ENCODE peak calls at places on chromosomes 4 and X, in seven cellular contexts. One of them, this sample, is unnamed.

GRCh38 chrX:114134465-114134864 is 449.4 kb upstream of the HTR2C start:
- DNase-seq in tibial nerve: no peak
- DNase-seq in kidney epithelial cell: no peak
- DNase-seq in stomach: no peak
- DNase-seq in spleen: no peak
- DNase-seq in upper lobe of right lung: no peak
- DNase-seq in iPS DF 6.9: no peak
- DNase-seq in this sample: no peak

GRCh38 chrX:142884853-142885252 is 140.9 kb upstream of the SPANXN4 start:
- DNase-seq in spleen: no peak
- DNase-seq in stomach: no peak
- DNase-seq in tibial nerve: no peak
- DNase-seq in upper lobe of right lung: no peak
- DNase-seq in iPS DF 6.9: no peak
- DNase-seq in kidney epithelial cell: no peak
- DNase-seq in this sample: no peak

GRCh38 chrX:108947205-108947604 is 210.8 kb upstream of the IRS4 start:
- DNase-seq in kidney epithelial cell: no peak
- DNase-seq in stomach: no peak
- DNase-seq in iPS DF 6.9: no peak
- DNase-seq in tibial nerve: no peak
- DNase-seq in upper lobe of right lung: no peak
- DNase-seq in spleen: no peak
- DNase-seq in this sample: no peak

GRCh38 chr4:19532120-19532848 is 719.4 kb upstream of the SLIT2 start:
- DNase-seq in upper lobe of right lung: no peak
- DNase-seq in kidney epithelial cell: no peak
- DNase-seq in tibial nerve: no peak
- DNase-seq in stomach: no peak
- DNase-seq in iPS DF 6.9: no peak
- DNase-seq in spleen: no peak
- DNase-seq in this sample: no peak

GRCh38 chr4:111506706-111507105 is 638.5 kb upstream of the FAM241A start:
- DNase-seq in tibial nerve: no peak
- DNase-seq in upper lobe of right lung: no peak
- DNase-seq in iPS DF 6.9: no peak
- DNase-seq in stomach: no peak
- DNase-seq in kidney epithelial cell: no peak
- DNase-seq in spleen: no peak
- DNase-seq in this sample: peak; percentile 32

GRCh38 chrX:7133036-7133412 is 14.5 kb upstream of the STS start:
- DNase-seq in upper lobe of right lung: no peak
- DNase-seq in tibial nerve: no peak
- DNase-seq in kidney epithelial cell: no peak
- DNase-seq in stomach: no peak
- DNase-seq in spleen: no peak
- DNase-seq in iPS DF 6.9: no peak
- DNase-seq in this sample: no peak

GRCh38 chr4:122285285-122285684 is 93.5 kb upstream of the ADAD1 start:
- DNase-seq in upper lobe of right lung: no peak
- DNase-seq in iPS DF 6.9: no peak
- DNase-seq in tibial nerve: no peak
- DNase-seq in kidney epithelial cell: peak; percentile 5
- DNase-seq in stomach: no peak
- DNase-seq in spleen: no peak
- DNase-seq in this sample: no peak

GRCh38 chrX:10769165-10769564 is 148.8 kb upstream of the MID1 start:
- DNase-seq in tibial nerve: no peak
- DNase-seq in spleen: no peak
- DNase-seq in iPS DF 6.9: no peak
- DNase-seq in kidney epithelial cell: no peak
- DNase-seq in stomach: no peak
- DNase-seq in upper lobe of right lung: no peak
- DNase-seq in this sample: no peak

GRCh38 chrX:146615807-146616206 is 193.8 kb upstream of the CXorf51B start:
- DNase-seq in upper lobe of right lung: no peak
- DNase-seq in kidney epithelial cell: no peak
- DNase-seq in spleen: no peak
- DNase-seq in stomach: no peak
- DNase-seq in tibial nerve: no peak
- DNase-seq in iPS DF 6.9: no peak
- DNase-seq in this sample: no peak

GRCh38 chr4:111400736-111401135 is 744.5 kb upstream of the FAM241A start:
- DNase-seq in upper lobe of right lung: no peak
- DNase-seq in spleen: no peak
- DNase-seq in kidney epithelial cell: peak; percentile 7
- DNase-seq in tibial nerve: no peak
- DNase-seq in iPS DF 6.9: no peak
- DNase-seq in stomach: no peak
- DNase-seq in this sample: no peak

GRCh38 chr4:185803015-185803414 is 9.0 kb downstream of the SORBS2 start:
- DNase-seq in kidney epithelial cell: no peak
- DNase-seq in stomach: no peak
- DNase-seq in spleen: no peak
- DNase-seq in upper lobe of right lung: no peak
- DNase-seq in tibial nerve: no peak
- DNase-seq in iPS DF 6.9: no peak
- DNase-seq in this sample: no peak

GRCh38 chr4:67713531-67714247 is 12.7 kb upstream of the UBA6 start:
- DNase-seq in upper lobe of right lung: no peak
- DNase-seq in kidney epithelial cell: no peak
- DNase-seq in stomach: no peak
- DNase-seq in spleen: no peak
- DNase-seq in iPS DF 6.9: no peak
- DNase-seq in tibial nerve: no peak
- DNase-seq in this sample: no peak

GRCh38 chrX:103918050-103918449 is 44.4 kb upstream of the TMSB15B start:
- DNase-seq in kidney epithelial cell: no peak
- DNase-seq in tibial nerve: peak; percentile 14
- DNase-seq in upper lobe of right lung: no peak
- DNase-seq in spleen: no peak
- DNase-seq in stomach: peak; percentile 45
- DNase-seq in iPS DF 6.9: no peak
- DNase-seq in this sample: no peak

GRCh38 chrX:9788908-9789307 is 2.7 kb downstream of the SHROOM2 start:
- DNase-seq in upper lobe of right lung: no peak
- DNase-seq in iPS DF 6.9: no peak
- DNase-seq in tibial nerve: no peak
- DNase-seq in stomach: peak; percentile 47
- DNase-seq in kidney epithelial cell: peak; percentile 9
- DNase-seq in spleen: peak; percentile 8
- DNase-seq in this sample: no peak

GRCh38 chr4:88090898-88091297 is 67.5 kb downstream of the ABCG2 start:
- DNase-seq in spleen: no peak
- DNase-seq in stomach: no peak
- DNase-seq in kidney epithelial cell: no peak
- DNase-seq in iPS DF 6.9: no peak
- DNase-seq in upper lobe of right lung: no peak
- DNase-seq in tibial nerve: no peak
- DNase-seq in this sample: no peak

GRCh38 chr4:128979934-128980333 is 113.4 kb downstream of the SCLT1 start:
- DNase-seq in upper lobe of right lung: no peak
- DNase-seq in spleen: no peak
- DNase-seq in iPS DF 6.9: no peak
- DNase-seq in stomach: no peak
- DNase-seq in tibial nerve: no peak
- DNase-seq in kidney epithelial cell: peak; percentile 69
- DNase-seq in this sample: peak; percentile 29

GRCh38 chrX:33001107-33001506 is 210.2 kb downstream of the DMD start:
- DNase-seq in stomach: no peak
- DNase-seq in iPS DF 6.9: no peak
- DNase-seq in spleen: no peak
- DNase-seq in upper lobe of right lung: no peak
- DNase-seq in kidney epithelial cell: no peak
- DNase-seq in tibial nerve: no peak
- DNase-seq in this sample: no peak

GRCh38 chr4:189792819-189793618 is 147.7 kb upstream of the FRG1 start:
- DNase-seq in stomach: peak; percentile 72
- DNase-seq in kidney epithelial cell: peak; percentile 32
- DNase-seq in iPS DF 6.9: peak; percentile 60
- DNase-seq in upper lobe of right lung: peak; percentile 79
- DNase-seq in tibial nerve: peak; percentile 35
- DNase-seq in spleen: peak; percentile 83
- DNase-seq in this sample: no peak

GRCh38 chr4:174663254-174663653 is 141.0 kb upstream of the HPGD start:
- DNase-seq in upper lobe of right lung: no peak
- DNase-seq in stomach: no peak
- DNase-seq in iPS DF 6.9: no peak
- DNase-seq in spleen: no peak
- DNase-seq in tibial nerve: no peak
- DNase-seq in kidney epithelial cell: no peak
- DNase-seq in this sample: no peak

GRCh38 chr4:67616478-67616877 is 58.0 kb downstream of the STAP1 start:
- DNase-seq in kidney epithelial cell: no peak
- DNase-seq in spleen: no peak
- DNase-seq in iPS DF 6.9: no peak
- DNase-seq in upper lobe of right lung: no peak
- DNase-seq in tibial nerve: no peak
- DNase-seq in stomach: no peak
- DNase-seq in this sample: no peak

GRCh38 chr4:139416073-139416673 is 37.7 kb upstream of the RAB33B start:
- DNase-seq in iPS DF 6.9: peak; percentile 13
- DNase-seq in kidney epithelial cell: peak; percentile 2
- DNase-seq in upper lobe of right lung: no peak
- DNase-seq in tibial nerve: no peak
- DNase-seq in spleen: no peak
- DNase-seq in stomach: no peak
- DNase-seq in this sample: no peak

GRCh38 chr4:163598489-163598888 is 104.0 kb downstream of the TMA16 start:
- DNase-seq in kidney epithelial cell: no peak
- DNase-seq in upper lobe of right lung: no peak
- DNase-seq in stomach: no peak
- DNase-seq in spleen: no peak
- DNase-seq in iPS DF 6.9: no peak
- DNase-seq in tibial nerve: no peak
- DNase-seq in this sample: no peak

GRCh38 chr4:67288964-67289363 is 256.3 kb downstream of the CENPC start:
- DNase-seq in kidney epithelial cell: no peak
- DNase-seq in upper lobe of right lung: no peak
- DNase-seq in iPS DF 6.9: peak; percentile 33
- DNase-seq in tibial nerve: no peak
- DNase-seq in spleen: no peak
- DNase-seq in stomach: no peak
- DNase-seq in this sample: no peak

GRCh38 chr4:108543359-108543968 is 76.9 kb upstream of the RPL34 start:
- DNase-seq in iPS DF 6.9: no peak
- DNase-seq in kidney epithelial cell: no peak
- DNase-seq in stomach: no peak
- DNase-seq in upper lobe of right lung: no peak
- DNase-seq in spleen: no peak
- DNase-seq in tibial nerve: no peak
- DNase-seq in this sample: no peak
- H3K4me3 ChIP-seq in iPS DF 6.9: no peak overlapping the region
- H3K4me3 ChIP-seq in kidney epithelial cell: no peak overlapping the region
- H3K4me3 ChIP-seq in stomach: no peak overlapping the region
- H3K4me3 ChIP-seq in upper lobe of right lung: no peak overlapping the region
- H3K4me3 ChIP-seq in spleen: no peak overlapping the region
- H3K4me3 ChIP-seq in tibial nerve: no peak overlapping the region
- H3K4me3 ChIP-seq in this sample: no peak overlapping the region

GRCh38 chr4:1554876-1555265 is 129.2 kb downstream of the FAM53A start:
- DNase-seq in spleen: no peak
- DNase-seq in upper lobe of right lung: no peak
- DNase-seq in kidney epithelial cell: no peak
- DNase-seq in iPS DF 6.9: no peak
- DNase-seq in tibial nerve: no peak
- DNase-seq in stomach: peak; percentile 66
- DNase-seq in this sample: no peak
- H3K4me3 ChIP-seq in spleen: no peak overlapping the region
- H3K4me3 ChIP-seq in upper lobe of right lung: no peak overlapping the region
- H3K4me3 ChIP-seq in kidney epithelial cell: no peak overlapping the region
- H3K4me3 ChIP-seq in iPS DF 6.9: no peak overlapping the region
- H3K4me3 ChIP-seq in tibial nerve: no peak overlapping the region
- H3K4me3 ChIP-seq in stomach: no peak overlapping the region
- H3K4me3 ChIP-seq in this sample: no peak overlapping the region

DNA sequence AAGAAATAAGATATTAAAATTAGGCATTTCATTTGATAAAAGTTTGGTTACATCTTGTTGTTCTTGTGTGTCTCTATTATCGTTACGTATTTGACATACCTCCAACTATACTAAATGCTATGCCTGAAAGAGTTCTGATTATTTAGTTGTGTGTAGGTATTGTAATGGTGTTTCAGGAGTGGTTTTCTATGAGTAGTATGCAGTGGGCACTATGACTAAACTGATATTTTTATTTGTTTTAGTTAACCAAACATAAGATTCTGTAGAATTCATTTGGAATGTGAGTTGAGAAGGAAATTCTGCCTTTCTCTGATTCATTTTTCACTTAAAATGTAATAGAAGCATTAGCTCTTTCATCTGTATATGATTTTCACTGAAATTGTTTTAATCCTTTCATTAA is 388.5 kb downstream of the ADGRL3 start:
- DNase-seq in tibial nerve: no peak
- DNase-seq in iPS DF 6.9: no peak
- DNase-seq in stomach: no peak
- DNase-seq in upper lobe of right lung: no peak
- DNase-seq in kidney epithelial cell: no peak
- DNase-seq in spleen: no peak
- DNase-seq in this sample: no peak
- H3K4me3 ChIP-seq in tibial nerve: no peak overlapping the region
- H3K4me3 ChIP-seq in iPS DF 6.9: no peak overlapping the region
- H3K4me3 ChIP-seq in stomach: no peak overlapping the region
- H3K4me3 ChIP-seq in upper lobe of right lung: no peak overlapping the region
- H3K4me3 ChIP-seq in kidney epithelial cell: no peak overlapping the region
- H3K4me3 ChIP-seq in spleen: no peak overlapping the region
- H3K4me3 ChIP-seq in this sample: no peak overlapping the region

GRCh38 chr4:48027653-48028052 is 11.1 kb downstream of the NIPAL1 start:
- DNase-seq in tibial nerve: no peak
- DNase-seq in iPS DF 6.9: no peak
- DNase-seq in spleen: no peak
- DNase-seq in kidney epithelial cell: no peak
- DNase-seq in upper lobe of right lung: no peak
- DNase-seq in stomach: no peak
- DNase-seq in this sample: no peak

GRCh38 chr4:48031802-48032525 is 15.4 kb downstream of the NIPAL1 start:
- DNase-seq in iPS DF 6.9: no peak
- DNase-seq in kidney epithelial cell: no peak
- DNase-seq in stomach: peak; percentile 56
- DNase-seq in upper lobe of right lung: no peak
- DNase-seq in tibial nerve: no peak
- DNase-seq in spleen: no peak
- DNase-seq in this sample: no peak

GRCh38 chr4:48030470-48030869 is 13.9 kb downstream of the NIPAL1 start:
- DNase-seq in upper lobe of right lung: no peak
- DNase-seq in iPS DF 6.9: no peak
- DNase-seq in stomach: no peak
- DNase-seq in spleen: no peak
- DNase-seq in kidney epithelial cell: no peak
- DNase-seq in tibial nerve: no peak
- DNase-seq in this sample: no peak

GRCh38 chr4:48025005-48025404 is 8.4 kb downstream of the NIPAL1 start:
- DNase-seq in iPS DF 6.9: no peak
- DNase-seq in tibial nerve: no peak
- DNase-seq in spleen: no peak
- DNase-seq in upper lobe of right lung: no peak
- DNase-seq in kidney epithelial cell: no peak
- DNase-seq in stomach: no peak
- DNase-seq in this sample: peak; percentile 54

DNA sequence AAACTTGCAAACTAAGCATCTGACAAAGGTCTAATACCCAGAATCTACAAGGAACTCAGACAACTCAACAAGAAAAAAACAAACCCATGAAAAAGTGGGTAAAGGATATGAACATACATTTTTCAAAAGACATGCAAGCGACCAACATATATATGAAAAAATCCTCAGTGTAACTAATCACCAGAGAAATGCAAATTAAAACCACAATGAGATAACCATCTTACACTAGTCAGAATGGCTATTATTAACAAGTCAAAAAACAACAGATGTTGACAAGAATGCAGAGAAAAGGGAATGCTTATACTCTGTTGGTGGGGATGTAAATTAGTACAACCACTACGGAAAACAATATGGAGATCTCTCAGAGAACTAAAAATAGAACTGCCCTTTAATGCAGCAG is 12.1 kb downstream of the NIPAL1 start:
- DNase-seq in stomach: no peak
- DNase-seq in kidney epithelial cell: no peak
- DNase-seq in upper lobe of right lung: no peak
- DNase-seq in tibial nerve: no peak
- DNase-seq in iPS DF 6.9: no peak
- DNase-seq in spleen: no peak
- DNase-seq in this sample: no peak
- H3K4me3 ChIP-seq in stomach: no peak overlapping the region
- H3K4me3 ChIP-seq in kidney epithelial cell: no peak overlapping the region
- H3K4me3 ChIP-seq in upper lobe of right lung: no peak overlapping the region
- H3K4me3 ChIP-seq in tibial nerve: no peak overlapping the region
- H3K4me3 ChIP-seq in iPS DF 6.9: no peak overlapping the region
- H3K4me3 ChIP-seq in spleen: no peak overlapping the region
- H3K4me3 ChIP-seq in this sample: no peak overlapping the region

This sample was measured in BJ.